ENCODE peak calls at places on chromosomes 16 and 17, in six cellular contexts. Y is DND-41, F is pancreas, C is thoracic aorta, A is RWPE1, O is kidney epithelial cell. K is an unnamed sample.

GRCh38 chr16:81786321-81786720 is 7.2 kb downstream of the PLCG2 start:
- DNase-seq in Y (no peak), F (no peak), C (no peak), A (peak), O (peak), K (no peak)

GRCh38 chr16:3610698-3611144 is 685 bp downstream of the SLX4 start:
- DNase-seq in Y (no peak), F (no peak), C (no peak), A (no peak), O (no peak), K (no peak)

GRCh38 chr17:15271731-15272130 is 6.6 kb upstream of the PMP22 start:
- DNase-seq in Y (no peak), F (no peak), C (no peak), A (no peak), O (no peak), K (no peak)

GRCh38 chr17:45874148-45874547 is 20.2 kb upstream of the MAPT start:
- DNase-seq in Y (no peak), F (no peak), C (no peak), A (no peak), O (no peak), K (no peak)

GRCh38 chr16:70610273-70611223 is 35.8 kb upstream of the IL34 start:
- DNase-seq in Y (no peak), F (no peak), C (no peak), A (no peak), O (no peak), K (no peak)

GRCh38 chr17:1012823-1013728 is 16.1 kb downstream of the TIMM22 start:
- DNase-seq in Y (no peak), F (peak), C (no peak), A (no peak), O (no peak), K (no peak)

GRCh38 chr17:67050066-67050465 is 5.7 kb downstream of the CACNG1 start:
- DNase-seq in Y (no peak), F (no peak), C (no peak), A (no peak), O (no peak), K (no peak)

GRCh38 chr16:67805718-67806427 is 487 bp downstream of the RANBP10 start:
- DNase-seq in Y (peak), F (peak), C (no peak), A (peak), O (no peak), K (no peak)

GRCh38 chr16:5024632-5025031 is 9.1 kb downstream of the NAGPA start:
- DNase-seq in Y (no peak), F (no peak), C (no peak), A (peak), O (no peak), K (no peak)

GRCh38 chr17:6297119-6297518 is 137.8 kb downstream of the AIPL1 start:
- DNase-seq in Y (no peak), F (no peak), C (no peak), A (no peak), O (no peak), K (no peak)

GRCh38 chr17:75909812-75910274 is 5.2 kb upstream of the MRPL38 start:
- DNase-seq in Y (peak), F (peak), C (no peak), A (peak), O (no peak), K (no peak)

GRCh38 chr17:45190503-45191282 is 29.0 kb downstream of the HEXIM2 start:
- DNase-seq in Y (no peak), F (no peak), C (no peak), A (no peak), O (no peak), K (no peak)

GRCh38 chr17:38469875-38470274 is 41.6 kb downstream of the ARHGAP23 start:
- DNase-seq in Y (no peak), F (no peak), C (no peak), A (no peak), O (no peak), K (no peak)

GRCh38 chr17:13337864-13338371 is 263.8 kb downstream of the HS3ST3A1 start:
- DNase-seq in Y (peak), F (no peak), C (no peak), A (peak), O (no peak), K (peak)

GRCh38 chr16:17917316-17918019 is 419.1 kb downstream of the NPIPA8 start:
- DNase-seq in Y (no peak), F (no peak), C (no peak), A (no peak), O (no peak), K (no peak)

GRCh38 chr16:17927015-17927414 is 409.5 kb downstream of the NPIPA8 start:
- DNase-seq in Y (no peak), F (no peak), C (no peak), A (no peak), O (no peak), K (no peak)

DNA sequence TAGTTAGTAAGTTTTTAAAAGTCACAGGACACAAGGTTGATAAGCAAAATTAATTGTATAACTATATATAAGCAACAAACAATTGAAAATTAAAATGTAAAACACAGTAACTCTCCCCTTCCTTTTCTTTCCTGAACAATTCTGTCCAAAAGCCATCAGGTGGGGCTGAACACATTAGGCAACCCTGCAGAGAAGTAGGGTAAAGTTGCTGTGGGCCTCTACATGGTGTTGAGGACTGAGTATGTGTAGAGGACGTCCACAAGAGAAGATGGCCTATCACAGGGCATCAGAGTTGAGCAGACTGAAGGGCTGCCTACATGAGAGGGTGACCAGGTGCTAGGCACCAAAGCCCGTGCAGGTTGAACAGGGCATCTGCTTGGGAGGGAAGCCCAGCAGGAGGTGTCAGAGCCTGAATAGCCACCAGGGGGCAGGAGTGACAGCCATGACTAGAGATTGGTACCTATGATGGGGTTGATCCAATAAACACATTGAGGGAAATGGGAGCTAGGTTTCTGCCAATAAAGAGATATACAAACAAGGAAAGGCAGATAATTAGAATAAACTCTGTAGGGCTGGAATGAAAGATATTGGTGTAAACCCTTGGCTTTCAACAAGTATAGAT is 415.1 kb downstream of the NPIPA8 start:
- DNase-seq in Y (peak), F (peak), C (no peak), A (no peak), O (no peak), K (peak)
- TF ChIP-seq CTCF in Y (peak), F (peak), C (no peak), A (no peak), O (peak), K (peak)

GRCh38 chr16:13441675-13442074 is 478.3 kb upstream of the ERCC4 start:
- DNase-seq in Y (no peak), F (no peak), C (no peak), A (no peak), O (no peak), K (no peak)
- TF ChIP-seq CTCF in Y (no peak), F (no peak), C (no peak), A (no peak), O (no peak), K (no peak)

GRCh38 chr17:33924105-33924504 is 331.0 kb upstream of the CCL2 start:
- DNase-seq in Y (no peak), F (no peak), C (no peak), A (no peak), O (no peak), K (no peak)

GRCh38 chr17:33925650-33926049 is 329.4 kb upstream of the CCL2 start:
- DNase-seq in Y (no peak), F (no peak), C (no peak), A (no peak), O (no peak), K (no peak)

GRCh38 chr17:33929181-33929724 is 325.8 kb upstream of the CCL2 start:
- DNase-seq in Y (no peak), F (no peak), C (no peak), A (no peak), O (no peak), K (no peak)

GRCh38 chr17:33922971-33923370 is 332.1 kb upstream of the CCL2 start:
- DNase-seq in Y (no peak), F (no peak), C (no peak), A (no peak), O (no peak), K (no peak)

GRCh38 chr17:33927732-33928133 is 327.4 kb upstream of the CCL2 start:
- DNase-seq in Y (no peak), F (no peak), C (no peak), A (peak), O (no peak), K (no peak)
- TF ChIP-seq CTCF in Y (peak), F (no peak), C (no peak), A (no peak), O (no peak), K (no peak)

GRCh38 chr17:58269557-58270291 is 11.0 kb downstream of the MPO start:
- DNase-seq in Y (no peak), F (no peak), C (no peak), A (no peak), O (no peak), K (no peak)

GRCh38 chr17:58272367-58273280 is 8.1 kb downstream of the MPO start:
- DNase-seq in Y (no peak), F (no peak), C (no peak), A (no peak), O (no peak), K (no peak)

GRCh38 chr17:58268774-58269556 is 11.8 kb downstream of the MPO start:
- DNase-seq in Y (no peak), F (no peak), C (no peak), A (no peak), O (no peak), K (no peak)

GRCh38 chr17:58271532-58271931 is 9.2 kb downstream of the MPO start:
- DNase-seq in Y (no peak), F (no peak), C (no peak), A (no peak), O (no peak), K (no peak)

GRCh38 chr17:58270476-58271290 is 10.1 kb downstream of the MPO start:
- DNase-seq in Y (no peak), F (no peak), C (no peak), A (no peak), O (no peak), K (no peak)
- TF ChIP-seq CTCF in Y (peak), F (no peak), C (no peak), A (no peak), O (peak), K (peak)

GRCh38 chr17:22273308-22273707 is 581.0 kb downstream of the KCNJ18 start:
- DNase-seq in Y (no peak), F (no peak), C (no peak), A (no peak), O (no peak), K (no peak)
- TF ChIP-seq CTCF in Y (no peak), F (no peak), C (no peak), A (no peak), O (no peak), K (no peak)

GRCh38 chr16:11181242-11181888 is 74.6 kb downstream of the SOCS1 start:
- DNase-seq in Y (no peak), F (no peak), C (no peak), A (peak), O (no peak), K (no peak)

GRCh38 chr16:11181889-11182279 is 74.1 kb downstream of the SOCS1 start:
- DNase-seq in Y (peak), F (no peak), C (no peak), A (no peak), O (no peak), K (no peak)

GRCh38 chr16:11183951-11184350 is 72.1 kb downstream of the SOCS1 start:
- DNase-seq in Y (no peak), F (no peak), C (no peak), A (no peak), O (no peak), K (no peak)

GRCh38 chr16:11182381-11182780 is 73.6 kb downstream of the SOCS1 start:
- DNase-seq in Y (no peak), F (no peak), C (no peak), A (no peak), O (no peak), K (no peak)

GRCh38 chr16:11183035-11183812 is 72.8 kb downstream of the SOCS1 start:
- DNase-seq in Y (no peak), F (no peak), C (no peak), A (no peak), O (no peak), K (no peak)
- TF ChIP-seq CTCF in Y (no peak), F (no peak), C (no peak), A (no peak), O (no peak), K (no peak)

GRCh38 chr16:85308585-85309540 is 196.6 kb upstream of the CIBAR2 start:
- DNase-seq in Y (no peak), F (no peak), C (no peak), A (no peak), O (no peak), K (no peak)

GRCh38 chr16:85306071-85306792 is 194.0 kb upstream of the CIBAR2 start:
- DNase-seq in Y (peak), F (peak), C (peak), A (peak), O (peak), K (no peak)

GRCh38 chr16:85309656-85310587 is 197.7 kb upstream of the CIBAR2 start:
- DNase-seq in Y (peak), F (peak), C (no peak), A (no peak), O (no peak), K (peak)

GRCh38 chr16:85306793-85307551 is 194.7 kb upstream of the CIBAR2 start:
- DNase-seq in Y (no peak), F (no peak), C (no peak), A (no peak), O (no peak), K (no peak)

DNA sequence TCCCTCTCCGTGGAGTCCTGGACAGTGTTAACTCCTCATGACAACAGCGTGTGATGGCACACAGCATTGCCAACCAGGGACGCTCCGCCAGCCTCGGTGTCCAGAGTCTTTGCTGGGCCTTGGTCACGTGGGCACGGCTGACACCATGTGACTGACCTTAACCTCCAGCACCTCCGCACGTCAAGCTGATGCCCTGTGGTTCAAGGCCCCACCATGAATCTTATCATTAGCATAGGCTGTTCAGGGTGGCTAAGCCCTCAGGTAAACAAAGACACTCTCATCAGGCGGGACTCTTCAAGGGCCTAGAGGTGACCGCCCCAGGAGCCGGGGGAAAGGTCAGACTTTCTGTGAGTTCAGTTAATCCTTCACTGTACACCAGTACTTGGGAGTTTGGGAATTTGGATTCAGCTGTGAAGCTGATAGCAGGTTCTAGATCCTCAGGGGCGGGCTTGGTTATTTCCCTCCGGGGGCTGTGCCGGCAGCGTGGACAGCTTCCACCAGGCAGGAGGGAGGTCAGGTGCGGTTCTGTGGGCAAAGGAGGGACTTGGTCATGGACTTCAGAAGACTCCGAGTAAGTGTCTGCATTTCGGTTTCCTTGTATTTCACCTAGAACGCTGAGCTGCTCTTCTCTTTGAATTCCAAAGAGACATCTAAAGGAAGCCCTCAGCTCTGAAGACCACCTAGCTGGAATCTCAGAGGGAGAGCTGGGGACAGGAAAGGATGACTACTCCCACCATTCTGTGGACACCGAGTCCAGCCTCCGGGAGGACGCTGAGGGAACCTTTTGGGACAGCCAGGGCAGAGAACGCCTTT is 195.5 kb upstream of the CIBAR2 start:
- DNase-seq in Y (no peak), F (no peak), C (no peak), A (no peak), O (no peak), K (no peak)
- TF ChIP-seq CTCF in Y (no peak), F (no peak), C (no peak), A (no peak), O (no peak), K (no peak)

GRCh38 chr17:42555122-42555622 is 2.4 kb downstream of the HSD17B1 start:
- DNase-seq in Y (no peak), F (no peak), C (no peak), A (no peak), O (no peak), K (no peak)
- TF ChIP-seq CTCF in Y (no peak), F (no peak), C (no peak), A (no peak), O (no peak), K (no peak)

GRCh38 chr17:68532826-68533225 is 20.6 kb downstream of the PRKAR1A start:
- DNase-seq in Y (no peak), F (no peak), C (no peak), A (no peak), O (no peak), K (no peak)

GRCh38 chr17:68534714-68535113 is 22.5 kb downstream of the PRKAR1A start:
- DNase-seq in Y (no peak), F (no peak), C (no peak), A (no peak), O (no peak), K (no peak)

GRCh38 chr17:68531252-68531651 is 19.0 kb downstream of the PRKAR1A start:
- DNase-seq in Y (no peak), F (no peak), C (no peak), A (no peak), O (no peak), K (no peak)

GRCh38 chr17:68535903-68536302 is 23.7 kb downstream of the PRKAR1A start:
- DNase-seq in Y (no peak), F (no peak), C (no peak), A (no peak), O (no peak), K (no peak)

DNA sequence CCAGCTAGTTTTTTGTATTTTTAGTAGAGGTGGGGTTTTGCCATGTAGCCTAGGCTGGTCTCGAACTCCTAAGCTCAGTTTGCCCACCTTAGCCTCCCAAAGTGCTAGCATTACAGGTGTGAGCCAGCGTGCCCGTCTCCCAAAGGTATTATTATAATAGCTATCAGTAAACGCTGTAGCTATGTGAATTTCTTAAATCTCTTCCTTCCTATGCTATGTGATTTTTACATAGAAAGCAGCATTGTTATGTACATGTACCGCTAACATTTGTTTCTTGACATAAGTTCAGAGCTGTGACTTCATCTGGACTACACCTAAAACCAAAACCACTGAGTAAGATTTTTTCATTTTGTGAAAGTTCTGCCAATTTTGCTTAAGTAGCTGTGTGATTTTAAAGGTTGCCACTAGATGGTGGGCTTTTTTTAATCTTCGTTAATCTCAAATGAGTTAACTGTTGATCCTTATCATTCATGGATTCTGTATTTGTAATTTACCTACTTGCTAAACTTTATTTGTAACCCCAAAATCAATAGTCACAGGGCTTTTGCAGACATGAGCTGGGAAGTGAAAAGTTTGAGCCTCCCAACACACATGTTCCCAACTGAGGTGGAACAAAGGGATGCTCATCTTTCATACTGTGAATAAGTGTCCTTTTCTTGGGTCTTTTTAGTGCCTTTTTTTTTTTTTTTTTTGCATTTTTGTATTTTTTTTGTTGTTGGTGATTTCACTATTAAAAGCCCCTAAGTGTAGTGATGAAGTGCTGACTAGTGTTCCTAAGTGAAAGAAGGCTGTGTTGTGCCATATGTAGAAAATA is 21.9 kb downstream of the PRKAR1A start:
- DNase-seq in Y (no peak), F (no peak), C (no peak), A (no peak), O (no peak), K (no peak)
- TF ChIP-seq CTCF in Y (peak), F (peak), C (peak), A (peak), O (peak), K (peak)

GRCh38 chr16:76854234-76854633 is 336.8 kb upstream of the MON1B start:
- DNase-seq in Y (no peak), F (no peak), C (no peak), A (no peak), O (no peak), K (no peak)
- TF ChIP-seq CTCF in Y (no peak), F (no peak), C (no peak), A (no peak), O (peak), K (no peak)

K was measured in neural crest cell.